ENCODE peak calls at places on chromosome X, in six cellular contexts. I, E, G, T, K and Y are unnamed samples.
A peak's percentile ranks its signal among the peaks of the same experiment; 100 is the strongest.

GRCh38 chrX:11672213-11672612 is 6.5 kb upstream of the ARHGAP6 start:
- DNase-seq in T (no peak), K (no peak), G (no peak), E (no peak), I (no peak), Y (no peak)

GRCh38 chrX:143304518-143304917 is 212.8 kb downstream of the SPANXN3 start:
- DNase-seq in K (no peak), I (no peak), T (no peak), E (no peak), G (no peak), Y (no peak)

GRCh38 chrX:16589211-16589610 is 60.7 kb upstream of the S100G start:
- DNase-seq in I (no peak), K (no peak), G (no peak), E (no peak), T (no peak), Y (no peak)

GRCh38 chrX:118975831-118976598 is 1.6 kb downstream of the LONRF3 start:
- DNase-seq in E (no peak), G (peak; percentile 60), K (peak; percentile 94), T (peak; percentile 97), I (peak; percentile 86), Y (peak; percentile 34)

GRCh38 chrX:53086464-53086863 is 4.3 kb downstream of the TSPYL2 start:
- DNase-seq in K (peak; percentile 86), T (no peak), I (no peak), G (no peak), E (no peak), Y (no peak)

GRCh38 chrX:132900631-132901030 is 57.8 kb downstream of the HS6ST2 start:
- DNase-seq in G (no peak), I (no peak), T (no peak), E (no peak), K (no peak), Y (no peak)

GRCh38 chrX:426881-427280 is 40.2 kb upstream of the PPP2R3B start:
- DNase-seq in G (no peak), E (no peak), T (no peak), I (no peak), K (no peak), Y (no peak)

GRCh38 chrX:68574240-68574639 is 73.2 kb upstream of the STARD8 start:
- DNase-seq in E (no peak), I (no peak), K (no peak), G (no peak), T (no peak), Y (no peak)

GRCh38 chrX:123988423-123989116 is 27.1 kb downstream of the STAG2 start:
- DNase-seq in I (no peak), G (no peak), E (no peak), K (no peak), T (no peak), Y (no peak)

GRCh38 chrX:24485323-24485722 is 20.2 kb downstream of the PDK3 start:
- DNase-seq in E (no peak), G (no peak), K (no peak), I (no peak), T (no peak), Y (no peak)

GRCh38 chrX:40871385-40872082 is 136.2 kb upstream of the MED14 start:
- DNase-seq in G (no peak), E (no peak), I (no peak), T (no peak), K (no peak), Y (no peak)

GRCh38 chrX:134604701-134605271 is 53.5 kb downstream of the PLAC1 start:
- DNase-seq in K (no peak), E (no peak), G (no peak), T (no peak), I (no peak), Y (no peak)

GRCh38 chrX:25131055-25131454 is 115.3 kb upstream of the ARX start:
- DNase-seq in I (no peak), G (no peak), E (no peak), K (no peak), T (no peak), Y (no peak)

GRCh38 chrX:16136080-16136479 is 12.7 kb downstream of the GRPR start:
- DNase-seq in K (no peak), E (no peak), G (no peak), T (no peak), I (no peak), Y (no peak)

GRCh38 chrX:107894038-107894437 is 68.4 kb downstream of the MID2 start:
- DNase-seq in G (peak; percentile 43), I (no peak), E (no peak), T (no peak), K (no peak), Y (no peak)
- TF ChIP-seq CTCF in G (no peak), I (peak; percentile 39), E (no peak), T (no peak), K (peak; percentile 35), Y (peak; percentile 56)

GRCh38 chrX:71514367-71515038 is 18.4 kb upstream of the OGT start:
- DNase-seq in G (peak; percentile 15), I (no peak), E (no peak), T (no peak), K (no peak), Y (no peak)
- TF ChIP-seq CTCF in G (no peak), I (no peak), E (no peak), T (no peak), K (no peak), Y (no peak)

GRCh38 chrX:120857240-120857639 is 18.4 kb downstream of the CT47B1 start:
- DNase-seq in K (no peak), I (no peak), T (no peak), E (no peak), G (peak; percentile 1), Y (no peak)
- TF ChIP-seq CTCF in K (no peak), I (no peak), T (no peak), E (no peak), G (no peak), Y (no peak)

DNA sequence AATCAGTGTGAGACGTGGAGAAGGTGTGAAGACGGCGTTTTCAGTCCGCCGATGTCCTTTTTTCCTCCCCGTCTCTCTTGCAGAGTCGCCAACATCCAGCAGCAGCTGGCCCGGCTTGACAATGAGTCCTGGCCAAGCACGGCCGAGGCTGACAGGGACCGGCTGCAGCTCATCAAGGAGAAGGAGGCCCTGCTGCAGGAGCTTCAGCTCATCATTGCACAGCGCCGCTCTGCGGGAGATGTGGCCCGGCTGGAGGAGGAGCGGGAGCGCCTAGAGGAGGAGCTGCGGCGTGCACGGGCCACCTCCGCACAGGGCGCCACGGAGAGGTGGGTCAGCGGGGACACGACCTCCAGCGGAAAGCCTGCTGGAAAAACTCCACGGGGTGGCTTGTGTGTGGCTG is 47.1 kb upstream of the CLCN4 start:
- DNase-seq in I (no peak), E (no peak), K (no peak), T (no peak), G (peak; percentile 35), Y (no peak)
- TF ChIP-seq CTCF in I (no peak), E (no peak), K (no peak), T (no peak), G (no peak), Y (no peak)

GRCh38 chrX:12972239-12972638 is 2.7 kb upstream of the TMSB4X start:
- DNase-seq in K (no peak), G (no peak), E (no peak), I (no peak), T (no peak), Y (no peak)

GRCh38 chrX:12972867-12973560 is 1.9 kb upstream of the TMSB4X start:
- DNase-seq in G (no peak), K (no peak), I (no peak), T (no peak), E (no peak), Y (no peak)

GRCh38 chrX:12971282-12972003 is 3.5 kb upstream of the TMSB4X start:
- DNase-seq in E (no peak), I (no peak), T (no peak), G (peak; percentile 61), K (peak; percentile 80), Y (no peak)

GRCh38 chrX:12967711-12968465 is 7.0 kb upstream of the TMSB4X start:
- DNase-seq in T (no peak), K (no peak), E (no peak), I (no peak), G (no peak), Y (no peak)

DNA sequence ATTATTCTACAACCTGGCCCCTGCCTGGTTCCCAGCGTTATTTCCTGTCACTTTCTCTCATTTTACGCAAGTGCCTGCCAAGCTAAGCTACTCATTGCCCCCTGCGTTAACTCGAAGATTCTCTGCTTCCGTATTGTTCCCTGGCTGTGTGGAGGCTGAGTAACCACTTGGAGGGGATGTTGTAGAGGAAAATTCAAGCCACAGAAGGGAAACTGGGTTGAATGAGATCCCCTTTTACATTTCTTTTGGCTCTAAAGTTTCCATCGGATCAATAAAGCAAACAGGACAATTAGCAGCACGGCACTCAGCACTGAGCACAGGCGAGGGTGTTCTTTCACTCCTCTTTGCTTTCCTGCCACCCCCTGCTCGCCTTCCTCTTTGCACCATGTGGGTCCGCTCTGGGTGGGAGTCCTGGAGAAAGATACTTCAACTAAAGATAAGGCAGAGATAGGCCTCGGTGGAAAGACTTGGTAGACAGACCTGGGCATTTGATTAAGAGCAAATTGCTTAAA is 4.2 kb upstream of the TMSB4X start:
- DNase-seq in K (peak; percentile 67), G (peak; percentile 47), E (no peak), I (no peak), T (no peak), Y (peak; percentile 28)
- TF ChIP-seq CTCF in K (peak; percentile 44), G (no peak), E (peak; percentile 41), I (no peak), T (no peak), Y (no peak)

GRCh38 chrX:130829526-130830515 is 73.2 kb downstream of the ENOX2 start:
- DNase-seq in E (no peak), T (no peak), K (no peak), I (no peak), G (no peak), Y (no peak)
- TF ChIP-seq CTCF in E (no peak), T (no peak), K (no peak), I (no peak), G (no peak), Y (no peak)